ENCODE peak calls at places on chromosomes 5 and 9, in six cellular contexts. One of them, this sample, is unnamed. For H3K9me2 and H3K4me1, the result is how much of the 10 kb centered on the place peaks cover.

GRCh38 chr5:68428232-68428811 is 212.8 kb downstream of the PIK3R1 start:
- DNase-seq in PC-3: no peak
- DNase-seq in SK-N-SH: no peak
- DNase-seq in PC-9: no peak
- DNase-seq in HCT116: no peak
- DNase-seq in hepatocyte: no peak
- DNase-seq in this sample: no peak

GRCh38 chr9:128146591-128147120 is 2.6 kb upstream of the LCN2 start:
- DNase-seq in PC-3: no peak
- DNase-seq in SK-N-SH: no peak
- DNase-seq in PC-9: no peak
- DNase-seq in HCT116: no peak
- DNase-seq in hepatocyte: no peak
- DNase-seq in this sample: no peak

GRCh38 chr5:135604046-135604445 is 25.3 kb upstream of the CXCL14 start:
- DNase-seq in PC-3: no peak
- DNase-seq in SK-N-SH: no peak
- DNase-seq in PC-9: no peak
- DNase-seq in HCT116: no peak
- DNase-seq in hepatocyte: no peak
- DNase-seq in this sample: no peak

GRCh38 chr5:127358782-127359181 is 68.2 kb downstream of the MEGF10 start:
- DNase-seq in PC-3: no peak
- DNase-seq in SK-N-SH: no peak
- DNase-seq in PC-9: no peak
- DNase-seq in HCT116: no peak
- DNase-seq in hepatocyte: no peak
- DNase-seq in this sample: no peak

GRCh38 chr9:4371108-4371507 is 71.2 kb upstream of the GLIS3 start:
- DNase-seq in PC-3: peak
- DNase-seq in SK-N-SH: no peak
- DNase-seq in PC-9: no peak
- DNase-seq in HCT116: no peak
- DNase-seq in hepatocyte: peak
- DNase-seq in this sample: no peak

GRCh38 chr9:94517254-94517653 is 37.6 kb upstream of the PCAT7 start:
- DNase-seq in PC-3: no peak
- DNase-seq in SK-N-SH: no peak
- DNase-seq in PC-9: no peak
- DNase-seq in HCT116: no peak
- DNase-seq in hepatocyte: no peak
- DNase-seq in this sample: no peak

GRCh38 chr9:24434183-24434582 is 111.5 kb downstream of the IZUMO3 start:
- DNase-seq in PC-3: no peak
- DNase-seq in SK-N-SH: no peak
- DNase-seq in PC-9: no peak
- DNase-seq in HCT116: no peak
- DNase-seq in hepatocyte: no peak
- DNase-seq in this sample: no peak

GRCh38 chr5:97501286-97501964 is 318.4 kb upstream of the RIOK2 start:
- DNase-seq in PC-3: peak
- DNase-seq in SK-N-SH: no peak
- DNase-seq in PC-9: no peak
- DNase-seq in HCT116: no peak
- DNase-seq in hepatocyte: no peak
- DNase-seq in this sample: no peak

GRCh38 chr5:149940941-149941644 is 3.5 kb downstream of the PDE6A start:
- DNase-seq in PC-3: peak
- DNase-seq in SK-N-SH: no peak
- DNase-seq in PC-9: no peak
- DNase-seq in HCT116: no peak
- DNase-seq in hepatocyte: no peak
- DNase-seq in this sample: no peak

GRCh38 chr5:87242242-87242641 is 25.4 kb upstream of the RASA1 start:
- DNase-seq in PC-3: no peak
- DNase-seq in SK-N-SH: no peak
- DNase-seq in PC-9: no peak
- DNase-seq in HCT116: no peak
- DNase-seq in hepatocyte: no peak
- DNase-seq in this sample: no peak

GRCh38 chr9:95137587-95138145 is 179.8 kb downstream of the FANCC start:
- DNase-seq in PC-3: no peak
- DNase-seq in SK-N-SH: no peak
- DNase-seq in PC-9: no peak
- DNase-seq in HCT116: no peak
- DNase-seq in hepatocyte: no peak
- DNase-seq in this sample: no peak

DNA sequence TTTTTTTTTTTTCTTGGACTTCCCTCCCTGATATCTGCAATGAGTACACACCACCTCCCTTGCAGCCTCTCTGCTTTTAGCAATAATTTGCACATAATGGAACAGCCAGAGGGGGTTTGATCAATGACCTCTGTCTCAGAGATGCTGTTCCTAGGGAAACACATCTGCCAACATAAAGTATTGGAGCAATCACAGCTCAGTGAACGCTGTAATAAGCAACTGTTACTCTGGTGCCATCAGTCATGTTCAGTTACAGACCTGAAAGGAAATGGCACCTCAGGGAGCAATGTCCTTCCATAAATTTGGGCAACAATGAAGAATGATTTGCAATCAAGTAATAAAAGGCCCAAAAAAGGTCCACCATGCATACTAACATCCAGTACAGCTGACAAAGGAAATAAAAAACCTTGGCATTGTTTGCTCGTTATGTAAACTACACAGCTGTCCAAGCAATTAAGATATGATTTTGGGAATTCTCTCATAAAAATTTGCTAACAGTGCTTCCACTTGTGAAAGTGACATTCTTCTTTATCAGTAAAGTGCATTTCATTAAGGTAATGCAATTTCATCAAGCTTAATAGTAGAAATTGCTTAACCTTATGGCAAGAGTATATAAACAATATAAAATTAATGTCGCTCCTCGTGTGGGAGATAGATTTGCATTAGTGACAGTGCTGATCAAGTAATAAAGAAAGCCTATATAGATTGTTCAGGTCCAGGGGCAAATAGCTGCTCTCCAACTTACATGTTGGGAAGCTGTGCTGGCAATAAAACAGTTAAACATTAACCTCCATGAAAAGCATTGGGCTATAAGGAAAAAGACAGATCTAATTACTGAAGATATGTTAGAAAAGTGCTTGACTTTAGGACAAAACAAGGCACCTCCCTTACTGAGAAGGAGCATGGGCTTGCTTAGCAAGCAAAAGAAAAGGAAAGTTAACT is 167.7 kb downstream of the RASEF start:
- DNase-seq in PC-3: no peak
- DNase-seq in SK-N-SH: peak
- DNase-seq in PC-9: no peak
- DNase-seq in HCT116: no peak
- DNase-seq in hepatocyte: peak
- DNase-seq in this sample: no peak
- H3K9me2 ChIP-seq in PC-3: under half
- H3K9me2 ChIP-seq in SK-N-SH: under half
- H3K9me2 ChIP-seq in PC-9: under half
- H3K9me2 ChIP-seq in HCT116: under half
- H3K9me2 ChIP-seq in hepatocyte: under half
- H3K9me2 ChIP-seq in this sample: under half

GRCh38 chr9:121742923-121743322 is 91.5 kb downstream of the DAB2IP start:
- DNase-seq in PC-3: no peak
- DNase-seq in SK-N-SH: no peak
- DNase-seq in PC-9: no peak
- DNase-seq in HCT116: no peak
- DNase-seq in hepatocyte: no peak
- DNase-seq in this sample: no peak
- H3K4me1 ChIP-seq in PC-3: under half
- H3K4me1 ChIP-seq in SK-N-SH: half or more
- H3K4me1 ChIP-seq in PC-9: half or more
- H3K4me1 ChIP-seq in HCT116: half or more
- H3K4me1 ChIP-seq in hepatocyte: under half
- H3K4me1 ChIP-seq in this sample: half or more

GRCh38 chr9:70069734-70070133 is 26.1 kb downstream of the MAMDC2 start:
- DNase-seq in PC-3: no peak
- DNase-seq in SK-N-SH: no peak
- DNase-seq in PC-9: no peak
- DNase-seq in HCT116: no peak
- DNase-seq in hepatocyte: no peak
- DNase-seq in this sample: no peak
- H3K27ac ChIP-seq in PC-3: no peak
- H3K27ac ChIP-seq in SK-N-SH: no peak
- H3K27ac ChIP-seq in PC-9: no peak
- H3K27ac ChIP-seq in HCT116: no peak
- H3K27ac ChIP-seq in hepatocyte: no peak
- H3K27ac ChIP-seq in this sample: no peak

GRCh38 chr9:137323531-137324331 is 21.7 kb upstream of the NRARP start:
- DNase-seq in PC-3: no peak
- DNase-seq in SK-N-SH: no peak
- DNase-seq in PC-9: no peak
- DNase-seq in HCT116: no peak
- DNase-seq in hepatocyte: no peak
- DNase-seq in this sample: no peak

GRCh38 chr9:137319434-137319975 is 17.4 kb upstream of the NRARP start:
- DNase-seq in PC-3: no peak
- DNase-seq in SK-N-SH: peak
- DNase-seq in PC-9: no peak
- DNase-seq in HCT116: no peak
- DNase-seq in hepatocyte: no peak
- DNase-seq in this sample: no peak

GRCh38 chr9:137320555-137321384 is 18.7 kb upstream of the NRARP start:
- DNase-seq in PC-3: no peak
- DNase-seq in SK-N-SH: peak
- DNase-seq in PC-9: no peak
- DNase-seq in HCT116: no peak
- DNase-seq in hepatocyte: no peak
- DNase-seq in this sample: peak

GRCh38 chr9:137319976-137320551 is 18.0 kb upstream of the NRARP start:
- DNase-seq in PC-3: no peak
- DNase-seq in SK-N-SH: peak
- DNase-seq in PC-9: no peak
- DNase-seq in HCT116: no peak
- DNase-seq in hepatocyte: no peak
- DNase-seq in this sample: no peak

GRCh38 chr9:137321726-137322361 is 19.8 kb upstream of the NRARP start:
- DNase-seq in PC-3: no peak
- DNase-seq in SK-N-SH: no peak
- DNase-seq in PC-9: no peak
- DNase-seq in HCT116: no peak
- DNase-seq in hepatocyte: no peak
- DNase-seq in this sample: no peak
- H3K9me2 ChIP-seq in PC-3: under half
- H3K9me2 ChIP-seq in SK-N-SH: under half
- H3K9me2 ChIP-seq in PC-9: under half
- H3K9me2 ChIP-seq in HCT116: under half
- H3K9me2 ChIP-seq in hepatocyte: under half
- H3K9me2 ChIP-seq in this sample: under half

GRCh38 chr9:36937346-36937745 is 96.7 kb downstream of the PAX5 start:
- DNase-seq in PC-3: no peak
- DNase-seq in SK-N-SH: no peak
- DNase-seq in PC-9: no peak
- DNase-seq in HCT116: no peak
- DNase-seq in hepatocyte: no peak
- DNase-seq in this sample: no peak
- H3K4me1 ChIP-seq in PC-3: under half
- H3K4me1 ChIP-seq in SK-N-SH: under half
- H3K4me1 ChIP-seq in PC-9: under half
- H3K4me1 ChIP-seq in HCT116: under half
- H3K4me1 ChIP-seq in hepatocyte: under half
- H3K4me1 ChIP-seq in this sample: under half

GRCh38 chr9:90801175-90801506 is 478 bp upstream of the SYK start:
- DNase-seq in PC-3: no peak
- DNase-seq in SK-N-SH: no peak
- DNase-seq in PC-9: no peak
- DNase-seq in HCT116: no peak
- DNase-seq in hepatocyte: no peak
- DNase-seq in this sample: peak

GRCh38 chr9:90802534-90802933 is 915 bp downstream of the SYK start:
- DNase-seq in PC-3: no peak
- DNase-seq in SK-N-SH: no peak
- DNase-seq in PC-9: no peak
- DNase-seq in HCT116: no peak
- DNase-seq in hepatocyte: no peak
- DNase-seq in this sample: peak

GRCh38 chr9:90795879-90796317 is 5.7 kb upstream of the SYK start:
- DNase-seq in PC-3: no peak
- DNase-seq in SK-N-SH: no peak
- DNase-seq in PC-9: no peak
- DNase-seq in HCT116: no peak
- DNase-seq in hepatocyte: no peak
- DNase-seq in this sample: peak

GRCh38 chr9:90801507-90802289 is at the start of gene SYK:
- DNase-seq in PC-3: peak
- DNase-seq in SK-N-SH: peak
- DNase-seq in PC-9: peak
- DNase-seq in HCT116: no peak
- DNase-seq in hepatocyte: peak
- DNase-seq in this sample: peak

GRCh38 chr9:90799271-90799860 is 2.3 kb upstream of the SYK start:
- DNase-seq in PC-3: no peak
- DNase-seq in SK-N-SH: no peak
- DNase-seq in PC-9: no peak
- DNase-seq in HCT116: no peak
- DNase-seq in hepatocyte: no peak
- DNase-seq in this sample: no peak
- H3K27ac ChIP-seq in PC-3: no peak
- H3K27ac ChIP-seq in SK-N-SH: no peak
- H3K27ac ChIP-seq in PC-9: no peak
- H3K27ac ChIP-seq in HCT116: no peak
- H3K27ac ChIP-seq in hepatocyte: no peak
- H3K27ac ChIP-seq in this sample: no peak

GRCh38 chr5:92749943-92750342 is 831.1 kb downstream of the NR2F1-AS1 start:
- DNase-seq in PC-3: peak
- DNase-seq in SK-N-SH: no peak
- DNase-seq in PC-9: no peak
- DNase-seq in HCT116: peak
- DNase-seq in hepatocyte: peak
- DNase-seq in this sample: no peak
- H3K9me2 ChIP-seq in PC-3: under half
- H3K9me2 ChIP-seq in SK-N-SH: under half
- H3K9me2 ChIP-seq in PC-9: under half
- H3K9me2 ChIP-seq in HCT116: under half
- H3K9me2 ChIP-seq in hepatocyte: under half
- H3K9me2 ChIP-seq in this sample: under half